ENCODE peak calls at places on chromosomes 7 and 10, in seven cellular contexts. F is cerebellar cortex, Y is hepatic stellate cell, G is iris pigment epithelial cell, B is GM12865, A is RWPE1, M is iPS-NIHi11. N is an unnamed sample.

GRCh38 chr10:128047337-128047736 is 78.9 kb downstream of the MKI67 start:
- DNase-seq in F (no peak), Y (no peak), G (peak), B (peak), A (peak), M (peak), N (peak)

GRCh38 chr7:673681-674453 is 52.6 kb upstream of the DNAAF5 start:
- DNase-seq in F (no peak), Y (no peak), G (no peak), B (no peak), A (no peak), M (no peak), N (no peak)

GRCh38 chr7:68224041-68224534 is 1227.5 kb downstream of the TYW1 start:
- DNase-seq in F (peak), Y (no peak), G (no peak), B (no peak), A (no peak), M (no peak), N (no peak)

GRCh38 chr10:3935933-3936359 is 150.9 kb upstream of the KLF6 start:
- DNase-seq in F (peak), Y (peak), G (peak), B (peak), A (no peak), M (no peak), N (peak)

GRCh38 chr10:100986952-100987684 is at the start of the genes MRPL43 and TWNK:
- DNase-seq in F (peak), Y (peak), G (peak), B (peak), A (peak), M (peak), N (peak)

GRCh38 chr7:74246497-74246896 is 7.7 kb downstream of the RFC2 start:
- DNase-seq in F (no peak), Y (no peak), G (no peak), B (no peak), A (no peak), M (no peak), N (no peak)

GRCh38 chr10:665579-666091 is 23.8 kb downstream of the DIP2C start:
- DNase-seq in F (no peak), Y (peak), G (no peak), B (no peak), A (no peak), M (no peak), N (peak)

GRCh38 chr10:117553171-117553814 is 10.7 kb downstream of the EMX2 start:
- DNase-seq in F (no peak), Y (no peak), G (peak), B (no peak), A (no peak), M (peak), N (no peak)

GRCh38 chr10:52768114-52768532 is 4.5 kb downstream of the MBL2 start:
- DNase-seq in F (no peak), Y (no peak), G (no peak), B (no peak), A (no peak), M (no peak), N (no peak)

GRCh38 chr7:12450615-12451014 is 47.0 kb upstream of the VWDE start:
- DNase-seq in F (no peak), Y (no peak), G (no peak), B (no peak), A (no peak), M (no peak), N (no peak)

GRCh38 chr7:7564323-7564780 is 2.3 kb upstream of the MIOS start:
- DNase-seq in F (no peak), Y (peak), G (peak), B (no peak), A (peak), M (no peak), N (no peak)

GRCh38 chr10:124296121-124296812 is 122.5 kb downstream of the OAT start:
- DNase-seq in F (peak), Y (no peak), G (no peak), B (peak), A (peak), M (peak), N (no peak)

GRCh38 chr10:84946984-84947383 is 618.6 kb downstream of the CCSER2 start:
- DNase-seq in F (no peak), Y (no peak), G (no peak), B (no peak), A (no peak), M (no peak), N (no peak)

GRCh38 chr10:132907901-132908620 is 34.3 kb downstream of the CFAP46 start:
- DNase-seq in F (no peak), Y (no peak), G (no peak), B (no peak), A (no peak), M (no peak), N (no peak)

GRCh38 chr10:24324651-24325050 is 115.7 kb downstream of the KIAA1217 start:
- DNase-seq in F (no peak), Y (no peak), G (peak), B (no peak), A (peak), M (peak), N (no peak)

GRCh38 chr7:125814030-125814535 is 884.5 kb upstream of the POT1 start:
- DNase-seq in F (no peak), Y (no peak), G (peak), B (no peak), A (no peak), M (no peak), N (no peak)

GRCh38 chr10:97332586-97333350 is 1.8 kb downstream of the FRAT2 start:
- DNase-seq in F (peak), Y (peak), G (peak), B (peak), A (peak), M (no peak), N (peak)

GRCh38 chr7:119270045-119270464 is 1002.9 kb upstream of the KCND2 start:
- DNase-seq in F (peak), Y (peak), G (peak), B (peak), A (peak), M (peak), N (peak)

GRCh38 chr10:7541137-7542087 is 125.4 kb downstream of the ITIH5 start:
- DNase-seq in F (no peak), Y (no peak), G (no peak), B (no peak), A (no peak), M (peak), N (no peak)

GRCh38 chr7:96669812-96670211 is 39.8 kb downstream of the SEM1 start:
- DNase-seq in F (no peak), Y (no peak), G (no peak), B (no peak), A (peak), M (no peak), N (no peak)

GRCh38 chr10:131420867-131421266 is 109.3 kb upstream of the TCERG1L start:
- DNase-seq in F (no peak), Y (no peak), G (no peak), B (no peak), A (no peak), M (no peak), N (no peak)

GRCh38 chr7:80106498-80107113 is 28.0 kb upstream of the GNAI1 start:
- DNase-seq in F (no peak), Y (no peak), G (no peak), B (no peak), A (no peak), M (no peak), N (no peak)

GRCh38 chr10:47374611-47375536 is 9.2 kb downstream of the ZNF488 start:
- DNase-seq in F (no peak), Y (peak), G (peak), B (no peak), A (no peak), M (no peak), N (no peak)

GRCh38 chr10:117240105-117240729 is 697 bp upstream of the SLC18A2 start:
- DNase-seq in F (no peak), Y (no peak), G (no peak), B (no peak), A (no peak), M (peak), N (no peak)

GRCh38 chr7:155362380-155363145 is 64.9 kb downstream of the INSIG1 start:
- DNase-seq in F (no peak), Y (no peak), G (no peak), B (no peak), A (no peak), M (no peak), N (no peak)

GRCh38 chr10:7788640-7789335 is 811 bp downstream of the ATP5F1C start:
- DNase-seq in F (peak), Y (peak), G (peak), B (no peak), A (peak), M (peak), N (peak)

GRCh38 chr7:109076561-109076960 is 506.9 kb downstream of the DNAJB9 start:
- DNase-seq in F (no peak), Y (no peak), G (no peak), B (no peak), A (no peak), M (peak), N (no peak)

GRCh38 chr10:132232553-132232949 is 45.8 kb downstream of the DPYSL4 start:
- DNase-seq in F (no peak), Y (no peak), G (no peak), B (no peak), A (no peak), M (no peak), N (peak)